ENCODE peak calls at places on chromosomes 5 and 9, in nine cellular contexts. X is sigmoid colon, G is ovary, V is spleen, Y is K562, H is body of pancreas, U is stomach, B is GM12878, E is H1. A is an unnamed sample.

GRCh38 chr9:126955806-126956205 is 41.2 kb downstream of the RALGPS1 start:
- DNase-seq in X (no peak), U (no peak), G (no peak), V (no peak), H (no peak), E (no peak), B (no peak), Y (no peak), A (no peak)

GRCh38 chr5:78536797-78537196 is 111.8 kb downstream of the LHFPL2 start:
- DNase-seq in H (no peak), G (no peak), E (no peak), V (no peak), U (no peak), Y (no peak), X (peak; percentile 59), B (no peak), A (no peak)

GRCh38 chr9:16191691-16192402 is 639.0 kb downstream of the CCDC171 start:
- DNase-seq in B (no peak), H (peak; percentile 59), U (peak; percentile 79), X (peak; percentile 89), V (no peak), E (peak; percentile 58), Y (peak; percentile 12), G (peak; percentile 91), A (peak; percentile 86)

GRCh38 chr9:127980706-127981558 is at the start of gene EEIG1:
- DNase-seq in G (peak; percentile 96), V (peak; percentile 99), Y (peak; percentile 99), U (peak; percentile 96), B (no peak), H (peak; percentile 96), E (peak; percentile 80), X (peak; percentile 97), A (peak; percentile 97)

GRCh38 chr5:35618791-35619190 is 1.1 kb downstream of the SPEF2 start:
- DNase-seq in G (no peak), H (no peak), U (no peak), B (no peak), E (no peak), X (no peak), Y (no peak), V (no peak), A (no peak)

GRCh38 chr5:60206234-60206633 is 312.7 kb upstream of the PDE4D start:
- DNase-seq in E (no peak), V (no peak), X (no peak), Y (no peak), H (no peak), B (no peak), G (no peak), U (no peak), A (no peak)

GRCh38 chr5:78753093-78753531 is 104.5 kb upstream of the LHFPL2 start:
- DNase-seq in B (no peak), U (no peak), X (no peak), H (no peak), E (no peak), G (no peak), Y (no peak), V (no peak), A (no peak)

GRCh38 chr5:159120446-159120845 is 20.7 kb upstream of the EBF1 start:
- DNase-seq in X (no peak), V (no peak), H (no peak), G (no peak), U (no peak), B (no peak), Y (no peak), E (no peak), A (no peak)

GRCh38 chr5:78367318-78367991 is 7.0 kb downstream of the SCAMP1 start:
- DNase-seq in Y (no peak), U (no peak), X (no peak), B (no peak), G (no peak), V (no peak), E (no peak), H (peak; percentile 31), A (no peak)

GRCh38 chr5:116371431-116371830 is 203.2 kb downstream of the SEMA6A start:
- DNase-seq in H (no peak), E (no peak), U (no peak), X (no peak), V (no peak), G (no peak), Y (no peak), B (no peak), A (no peak)

GRCh38 chr5:56812110-56812509 is 3.2 kb upstream of the MAP3K1 start:
- DNase-seq in V (no peak), E (no peak), G (no peak), B (no peak), X (no peak), H (no peak), U (no peak), Y (peak; percentile 74), A (no peak)

GRCh38 chr9:79325501-79325900 is 246.3 kb upstream of the TLE4 start:
- DNase-seq in X (no peak), B (no peak), V (no peak), U (no peak), Y (no peak), H (no peak), G (no peak), E (no peak), A (no peak)

GRCh38 chr5:29811914-29812679 is 1381.4 kb upstream of the CDH6 start:
- DNase-seq in X (no peak), U (no peak), G (no peak), E (no peak), B (no peak), H (no peak), Y (peak; percentile 4), V (no peak), A (no peak)

GRCh38 chr9:93450817-93451761 is at the start of gene FAM120A:
- DNase-seq in V (peak; percentile 96), G (peak; percentile 80), H (peak; percentile 78), U (peak; percentile 81), X (peak; percentile 87), B (no peak), Y (peak; percentile 85), E (no peak), A (peak; percentile 68)

GRCh38 chr5:170225326-170226137 is 7.3 kb upstream of the C5orf58 start:
- DNase-seq in U (peak; percentile 74), Y (peak; percentile 70), X (peak; percentile 86), E (no peak), H (peak; percentile 78), G (peak; percentile 72), V (peak; percentile 81), B (peak; percentile 4), A (peak; percentile 79)

GRCh38 chr5:133406208-133406607 is 206.1 kb downstream of the FSTL4 start:
- DNase-seq in X (no peak), Y (no peak), V (no peak), B (no peak), H (no peak), U (no peak), E (no peak), G (no peak), A (no peak)

GRCh38 chr5:65978251-65978650 is 51.9 kb downstream of the ERBIN start:
- DNase-seq in H (no peak), G (no peak), Y (no peak), U (no peak), X (no peak), B (no peak), E (no peak), V (no peak), A (no peak)

GRCh38 chr5:61637566-61637965 is 305.5 kb downstream of the ZSWIM6 start:
- DNase-seq in V (no peak), G (no peak), B (no peak), E (no peak), H (no peak), U (no peak), X (no peak), Y (no peak), A (no peak)

GRCh38 chr5:80867233-80867632 is 92.9 kb upstream of the RASGRF2 start:
- DNase-seq in V (no peak), X (no peak), H (no peak), G (no peak), Y (no peak), E (no peak), U (no peak), B (no peak), A (no peak)

GRCh38 chr5:119322948-119323629 is 32.7 kb upstream of the TNFAIP8 start:
- DNase-seq in B (no peak), H (no peak), V (no peak), X (no peak), U (no peak), E (no peak), G (no peak), Y (peak; percentile 48), A (no peak)
- TF ChIP-seq POLR2A in B (no peak), H (no peak), V (no peak), X (no peak), U (no peak), E (no peak), G (no peak), Y (no peak), A (no peak)

DNA sequence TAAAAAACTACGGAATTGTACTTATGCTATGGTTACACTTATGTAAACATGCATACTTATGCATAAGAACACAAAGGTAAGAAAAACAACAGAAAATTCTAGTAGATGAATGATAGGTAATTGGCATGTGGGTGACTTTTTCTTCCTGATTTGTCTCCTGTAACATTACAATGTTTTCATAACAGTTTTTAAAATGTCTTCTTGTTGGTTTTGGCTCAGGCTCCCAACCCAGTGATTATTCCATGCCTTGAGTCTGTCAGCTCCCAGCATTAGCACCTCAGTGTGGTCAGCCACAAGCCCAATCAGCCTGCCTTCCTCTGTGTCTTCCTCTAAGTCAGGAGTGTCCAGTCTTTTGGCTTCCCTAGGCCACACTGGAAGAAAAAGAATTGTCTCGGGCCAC is 7.9 kb upstream of the FOXE1 start:
- DNase-seq in V (no peak), E (no peak), G (no peak), U (no peak), H (no peak), Y (no peak), B (no peak), X (no peak), A (no peak)
- H3K27me3 ChIP-seq in V (peaks cover 98% of the 10 kb centered on the region), E (peaks cover 48% of the 10 kb centered on the region), G (no peaks in the 10 kb centered on the region), U (peaks cover 93% of the 10 kb centered on the region), H (peaks cover 25% of the 10 kb centered on the region), Y (peaks cover 32% of the 10 kb centered on the region), B (peaks cover 8% of the 10 kb centered on the region), X (peaks cover 47% of the 10 kb centered on the region), A (peaks cover 28% of the 10 kb centered on the region)

GRCh38 chr9:6567140-6567591 is 78.4 kb downstream of the GLDC start:
- DNase-seq in V (no peak), G (no peak), B (no peak), H (no peak), Y (peak; percentile 9), X (no peak), U (no peak), E (peak; percentile 9), A (no peak)
- TF ChIP-seq POLR2A in V (no peak), G (no peak), B (no peak), H (no peak), Y (no peak), X (no peak), U (no peak), E (no peak), A (no peak)

DNA sequence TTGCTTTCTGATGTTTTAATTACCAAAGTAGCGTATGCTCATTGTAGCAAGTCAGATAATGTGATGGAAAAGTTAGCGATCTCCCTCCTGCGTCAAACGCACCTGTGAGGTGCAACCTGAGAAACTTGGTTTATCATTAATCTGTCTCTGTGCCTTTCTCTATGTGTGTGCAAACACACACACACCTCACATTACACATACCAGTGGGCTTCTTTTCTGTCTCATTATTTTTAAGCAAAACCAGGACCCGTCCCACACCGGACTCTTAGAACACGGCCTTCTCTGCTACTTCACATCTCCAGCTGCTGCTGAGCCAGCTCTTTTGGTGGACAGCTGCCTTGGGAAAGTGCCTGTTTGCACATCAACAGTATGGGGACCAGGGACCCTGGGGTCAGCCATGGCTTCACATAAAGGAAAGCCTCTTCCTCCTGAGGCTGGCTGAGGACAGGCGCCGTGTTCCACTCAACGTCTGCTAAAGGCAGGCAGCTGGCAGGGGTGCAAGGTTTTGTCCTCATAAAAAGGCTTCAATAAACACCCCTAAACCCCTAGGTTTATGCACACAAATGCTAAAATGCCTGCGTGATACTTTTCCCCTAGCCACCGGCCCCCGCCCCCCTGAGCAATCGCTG is 44.2 kb downstream of the MRPL36 start:
- DNase-seq in G (no peak), B (no peak), Y (no peak), E (no peak), X (peak; percentile 15), V (no peak), H (no peak), U (peak; percentile 17), A (no peak)
- H3K27me3 ChIP-seq in G (no peaks in the 10 kb centered on the region), B (no peaks in the 10 kb centered on the region), Y (peaks cover 50% of the 10 kb centered on the region), E (no peaks in the 10 kb centered on the region), X (no peaks in the 10 kb centered on the region), V (peaks cover 32% of the 10 kb centered on the region), H (no peaks in the 10 kb centered on the region), U (peaks cover 61% of the 10 kb centered on the region), A (no peaks in the 10 kb centered on the region)